ENCODE peak calls at places on chromosomes 5 and 9, in four cellular contexts. One of them, this sample, is unnamed.

GRCh38 chr9:113536483-113537226 is 73.1 kb downstream of the RGS3 start:
- DNase-seq in fibroblast of lung: peak
- DNase-seq in T-helper 9 cell: no peak
- DNase-seq in NCI-H1105 treated with DMSO at 0.1 percent for 48 hours: no peak
- DNase-seq in this sample: peak

GRCh38 chr5:112938286-112938685 is 16.3 kb upstream of the REEP5 start:
- DNase-seq in fibroblast of lung: no peak
- DNase-seq in T-helper 9 cell: no peak
- DNase-seq in NCI-H1105 treated with DMSO at 0.1 percent for 48 hours: no peak
- DNase-seq in this sample: no peak

GRCh38 chr9:6304232-6304631 is 23.9 kb upstream of the TPD52L3 start:
- DNase-seq in fibroblast of lung: no peak
- DNase-seq in T-helper 9 cell: no peak
- DNase-seq in NCI-H1105 treated with DMSO at 0.1 percent for 48 hours: no peak
- DNase-seq in this sample: no peak

GRCh38 chr9:137049544-137050449 is 3.8 kb upstream of the NPDC1 start:
- DNase-seq in fibroblast of lung: peak
- DNase-seq in T-helper 9 cell: peak
- DNase-seq in NCI-H1105 treated with DMSO at 0.1 percent for 48 hours: peak
- DNase-seq in this sample: no peak

GRCh38 chr5:73454379-73455036 is 5.9 kb upstream of the FOXD1 start:
- DNase-seq in fibroblast of lung: peak
- DNase-seq in T-helper 9 cell: no peak
- DNase-seq in NCI-H1105 treated with DMSO at 0.1 percent for 48 hours: peak
- DNase-seq in this sample: no peak

GRCh38 chr9:113715086-113715485 is 161.0 kb upstream of the ZNF618 start:
- DNase-seq in fibroblast of lung: peak
- DNase-seq in T-helper 9 cell: no peak
- DNase-seq in NCI-H1105 treated with DMSO at 0.1 percent for 48 hours: no peak
- DNase-seq in this sample: no peak

GRCh38 chr5:59296317-59297264 is 596.9 kb downstream of the PDE4D start:
- DNase-seq in fibroblast of lung: peak
- DNase-seq in T-helper 9 cell: no peak
- DNase-seq in NCI-H1105 treated with DMSO at 0.1 percent for 48 hours: no peak
- DNase-seq in this sample: no peak

GRCh38 chr5:168313596-168314204 is 22.3 kb downstream of the WWC1 start:
- DNase-seq in fibroblast of lung: no peak
- DNase-seq in T-helper 9 cell: no peak
- DNase-seq in NCI-H1105 treated with DMSO at 0.1 percent for 48 hours: no peak
- DNase-seq in this sample: no peak

GRCh38 chr5:129172561-129172960 is 78.0 kb downstream of the ISOC1 start:
- DNase-seq in fibroblast of lung: peak
- DNase-seq in T-helper 9 cell: no peak
- DNase-seq in NCI-H1105 treated with DMSO at 0.1 percent for 48 hours: no peak
- DNase-seq in this sample: no peak

GRCh38 chr9:129647635-129648034 is 5.7 kb upstream of the ASB6 start:
- DNase-seq in fibroblast of lung: no peak
- DNase-seq in T-helper 9 cell: no peak
- DNase-seq in NCI-H1105 treated with DMSO at 0.1 percent for 48 hours: no peak
- DNase-seq in this sample: no peak

GRCh38 chr5:143551765-143552164 is 148.3 kb upstream of the NR3C1 start:
- DNase-seq in fibroblast of lung: peak
- DNase-seq in T-helper 9 cell: no peak
- DNase-seq in NCI-H1105 treated with DMSO at 0.1 percent for 48 hours: no peak
- DNase-seq in this sample: no peak

GRCh38 chr9:15927131-15927530 is 374.3 kb downstream of the CCDC171 start:
- DNase-seq in fibroblast of lung: peak
- DNase-seq in T-helper 9 cell: no peak
- DNase-seq in NCI-H1105 treated with DMSO at 0.1 percent for 48 hours: no peak
- DNase-seq in this sample: no peak

GRCh38 chr9:134492281-134492691 is 149.3 kb upstream of the COL5A1 start:
- DNase-seq in fibroblast of lung: peak
- DNase-seq in T-helper 9 cell: no peak
- DNase-seq in NCI-H1105 treated with DMSO at 0.1 percent for 48 hours: no peak
- DNase-seq in this sample: peak

GRCh38 chr9:21970001-21970799 is 24.0 kb downstream of the CDKN2A start:
- DNase-seq in fibroblast of lung: no peak
- DNase-seq in T-helper 9 cell: no peak
- DNase-seq in NCI-H1105 treated with DMSO at 0.1 percent for 48 hours: no peak
- DNase-seq in this sample: no peak

GRCh38 chr9:36772449-36773370 is 200.0 kb downstream of the MELK start:
- DNase-seq in fibroblast of lung: peak
- DNase-seq in T-helper 9 cell: no peak
- DNase-seq in NCI-H1105 treated with DMSO at 0.1 percent for 48 hours: no peak
- DNase-seq in this sample: no peak

GRCh38 chr5:147558826-147559225 is 49.0 kb upstream of the DPYSL3 start:
- DNase-seq in fibroblast of lung: peak
- DNase-seq in T-helper 9 cell: no peak
- DNase-seq in NCI-H1105 treated with DMSO at 0.1 percent for 48 hours: peak
- DNase-seq in this sample: peak

GRCh38 chr5:64838376-64838775 is 69.6 kb downstream of the CWC27 start:
- DNase-seq in fibroblast of lung: peak
- DNase-seq in T-helper 9 cell: no peak
- DNase-seq in NCI-H1105 treated with DMSO at 0.1 percent for 48 hours: no peak
- DNase-seq in this sample: no peak

GRCh38 chr9:109315889-109316640 is 4.8 kb downstream of the EPB41L4B start:
- DNase-seq in fibroblast of lung: peak
- DNase-seq in T-helper 9 cell: no peak
- DNase-seq in NCI-H1105 treated with DMSO at 0.1 percent for 48 hours: peak
- DNase-seq in this sample: peak

GRCh38 chr9:110897899-110898298 is 140.4 kb downstream of the LPAR1 start:
- DNase-seq in fibroblast of lung: no peak
- DNase-seq in T-helper 9 cell: no peak
- DNase-seq in NCI-H1105 treated with DMSO at 0.1 percent for 48 hours: no peak
- DNase-seq in this sample: no peak

GRCh38 chr5:14199902-14200301 is 56.8 kb downstream of the TRIO start:
- DNase-seq in fibroblast of lung: no peak
- DNase-seq in T-helper 9 cell: no peak
- DNase-seq in NCI-H1105 treated with DMSO at 0.1 percent for 48 hours: no peak
- DNase-seq in this sample: no peak

GRCh38 chr5:33981408-33982171 is 2.9 kb downstream of the SLC45A2 start:
- DNase-seq in fibroblast of lung: peak
- DNase-seq in T-helper 9 cell: no peak
- DNase-seq in NCI-H1105 treated with DMSO at 0.1 percent for 48 hours: no peak
- DNase-seq in this sample: no peak

GRCh38 chr9:34771023-34771422 is 61.1 kb upstream of the CCL21 start:
- DNase-seq in fibroblast of lung: no peak
- DNase-seq in T-helper 9 cell: no peak
- DNase-seq in NCI-H1105 treated with DMSO at 0.1 percent for 48 hours: no peak
- DNase-seq in this sample: no peak

GRCh38 chr5:79088507-79088906 is 18.9 kb downstream of the BHMT2 start:
- DNase-seq in fibroblast of lung: no peak
- DNase-seq in T-helper 9 cell: no peak
- DNase-seq in NCI-H1105 treated with DMSO at 0.1 percent for 48 hours: no peak
- DNase-seq in this sample: no peak

GRCh38 chr9:130997925-130998595 is 10.9 kb upstream of the LAMC3 start:
- DNase-seq in fibroblast of lung: peak
- DNase-seq in T-helper 9 cell: no peak
- DNase-seq in NCI-H1105 treated with DMSO at 0.1 percent for 48 hours: peak
- DNase-seq in this sample: peak

GRCh38 chr5:114305402-114306207 is 56.3 kb upstream of the KCNN2 start:
- DNase-seq in fibroblast of lung: peak
- DNase-seq in T-helper 9 cell: no peak
- DNase-seq in NCI-H1105 treated with DMSO at 0.1 percent for 48 hours: peak
- DNase-seq in this sample: no peak

GRCh38 chr9:111298831-111299603 is 31.0 kb downstream of the OR2K2 start:
- DNase-seq in fibroblast of lung: peak
- DNase-seq in T-helper 9 cell: no peak
- DNase-seq in NCI-H1105 treated with DMSO at 0.1 percent for 48 hours: peak
- DNase-seq in this sample: peak

GRCh38 chr9:38445154-38446043 is 21.1 kb upstream of the IGFBPL1 start:
- DNase-seq in fibroblast of lung: no peak
- DNase-seq in T-helper 9 cell: no peak
- DNase-seq in NCI-H1105 treated with DMSO at 0.1 percent for 48 hours: no peak
- DNase-seq in this sample: no peak

GRCh38 chr5:42944989-42945388 is 95.1 kb downstream of the ANXA2R start:
- DNase-seq in fibroblast of lung: peak
- DNase-seq in T-helper 9 cell: no peak
- DNase-seq in NCI-H1105 treated with DMSO at 0.1 percent for 48 hours: no peak
- DNase-seq in this sample: no peak

GRCh38 chr9:123267481-123268239 is 726 bp downstream of the STRBP start:
- DNase-seq in fibroblast of lung: no peak
- DNase-seq in T-helper 9 cell: peak
- DNase-seq in NCI-H1105 treated with DMSO at 0.1 percent for 48 hours: no peak
- DNase-seq in this sample: no peak

GRCh38 chr9:91162311-91162710 is 199.4 kb downstream of the AUH start:
- DNase-seq in fibroblast of lung: peak
- DNase-seq in T-helper 9 cell: no peak
- DNase-seq in NCI-H1105 treated with DMSO at 0.1 percent for 48 hours: no peak
- DNase-seq in this sample: no peak

GRCh38 chr5:38636626-38637025 is 80.2 kb upstream of the LIFR start:
- DNase-seq in fibroblast of lung: no peak
- DNase-seq in T-helper 9 cell: no peak
- DNase-seq in NCI-H1105 treated with DMSO at 0.1 percent for 48 hours: no peak
- DNase-seq in this sample: no peak

GRCh38 chr9:136001231-136001630 is 40.1 kb upstream of the UBAC1 start:
- DNase-seq in fibroblast of lung: no peak
- DNase-seq in T-helper 9 cell: no peak
- DNase-seq in NCI-H1105 treated with DMSO at 0.1 percent for 48 hours: no peak
- DNase-seq in this sample: no peak

GRCh38 chr5:175516933-175517823 is 38.8 kb downstream of the SFXN1 start:
- DNase-seq in fibroblast of lung: no peak
- DNase-seq in T-helper 9 cell: no peak
- DNase-seq in NCI-H1105 treated with DMSO at 0.1 percent for 48 hours: no peak
- DNase-seq in this sample: no peak

GRCh38 chr5:167726641-167727040 is 564.8 kb upstream of the WWC1 start:
- DNase-seq in fibroblast of lung: no peak
- DNase-seq in T-helper 9 cell: no peak
- DNase-seq in NCI-H1105 treated with DMSO at 0.1 percent for 48 hours: no peak
- DNase-seq in this sample: no peak

GRCh38 chr5:146081685-146082084 is 23.7 kb downstream of the PLAC8L1 start:
- DNase-seq in fibroblast of lung: no peak
- DNase-seq in T-helper 9 cell: no peak
- DNase-seq in NCI-H1105 treated with DMSO at 0.1 percent for 48 hours: no peak
- DNase-seq in this sample: no peak

GRCh38 chr9:117555964-117556629 is 141.2 kb upstream of the ASTN2 start:
- DNase-seq in fibroblast of lung: no peak
- DNase-seq in T-helper 9 cell: no peak
- DNase-seq in NCI-H1105 treated with DMSO at 0.1 percent for 48 hours: peak
- DNase-seq in this sample: peak

GRCh38 chr9:37967272-37967581 is 63.3 kb upstream of the SLC25A51 start:
- DNase-seq in fibroblast of lung: no peak
- DNase-seq in T-helper 9 cell: no peak
- DNase-seq in NCI-H1105 treated with DMSO at 0.1 percent for 48 hours: no peak
- DNase-seq in this sample: no peak